ENCODE peak calls at places on chromosomes 13 and 19, in five cellular contexts. One of them, this sample, is unnamed. For H3K4me1, the result is how much of the 10 kb centered on the place peaks cover.

GRCh38 chr13:110314516-110315245 is 7.6 kb downstream of the COL4A2 start:
- DNase-seq in CD8-positive, alpha-beta memory T cell: no peak
- DNase-seq in heart left ventricle: peak
- DNase-seq in endodermal cell: peak
- DNase-seq in effector memory CD4-positive, alpha-beta T cell: no peak
- DNase-seq in this sample: no peak

GRCh38 chr19:28074773-28075172 is 1138.2 kb downstream of the UQCRFS1 start:
- DNase-seq in heart left ventricle: no peak
- DNase-seq in CD8-positive, alpha-beta memory T cell: no peak
- DNase-seq in endodermal cell: no peak
- DNase-seq in effector memory CD4-positive, alpha-beta T cell: no peak
- DNase-seq in this sample: no peak

GRCh38 chr13:45063261-45063870 is 56.9 kb upstream of the GTF2F2 start:
- DNase-seq in CD8-positive, alpha-beta memory T cell: no peak
- DNase-seq in effector memory CD4-positive, alpha-beta T cell: no peak
- DNase-seq in heart left ventricle: no peak
- DNase-seq in endodermal cell: no peak
- DNase-seq in this sample: no peak

GRCh38 chr13:109468123-109468522 is 318.3 kb downstream of the IRS2 start:
- DNase-seq in CD8-positive, alpha-beta memory T cell: no peak
- DNase-seq in heart left ventricle: no peak
- DNase-seq in effector memory CD4-positive, alpha-beta T cell: no peak
- DNase-seq in endodermal cell: no peak
- DNase-seq in this sample: no peak

GRCh38 chr13:44402902-44403719 is 29.5 kb downstream of the SERP2 start:
- DNase-seq in effector memory CD4-positive, alpha-beta T cell: no peak
- DNase-seq in CD8-positive, alpha-beta memory T cell: no peak
- DNase-seq in heart left ventricle: no peak
- DNase-seq in endodermal cell: peak
- DNase-seq in this sample: no peak

GRCh38 chr19:28883241-28883693 is 329.7 kb downstream of the UQCRFS1 start:
- DNase-seq in heart left ventricle: no peak
- DNase-seq in effector memory CD4-positive, alpha-beta T cell: no peak
- DNase-seq in CD8-positive, alpha-beta memory T cell: no peak
- DNase-seq in endodermal cell: peak
- DNase-seq in this sample: no peak

GRCh38 chr13:51764184-51765141 is 39.5 kb downstream of the DHRS12 start:
- DNase-seq in endodermal cell: no peak
- DNase-seq in effector memory CD4-positive, alpha-beta T cell: peak
- DNase-seq in heart left ventricle: peak
- DNase-seq in CD8-positive, alpha-beta memory T cell: peak
- DNase-seq in this sample: peak

GRCh38 chr13:110714798-110715394 is 1.4 kb downstream of the ING1 start:
- DNase-seq in effector memory CD4-positive, alpha-beta T cell: peak
- DNase-seq in heart left ventricle: peak
- DNase-seq in endodermal cell: peak
- DNase-seq in CD8-positive, alpha-beta memory T cell: peak
- DNase-seq in this sample: peak

GRCh38 chr19:3098515-3099346 is 4.6 kb downstream of the GNA11 start:
- DNase-seq in CD8-positive, alpha-beta memory T cell: no peak
- DNase-seq in endodermal cell: no peak
- DNase-seq in effector memory CD4-positive, alpha-beta T cell: no peak
- DNase-seq in heart left ventricle: peak
- DNase-seq in this sample: no peak

GRCh38 chr19:39982883-39983282 is 11.9 kb downstream of the PSMC4 start:
- DNase-seq in effector memory CD4-positive, alpha-beta T cell: no peak
- DNase-seq in CD8-positive, alpha-beta memory T cell: no peak
- DNase-seq in endodermal cell: no peak
- DNase-seq in heart left ventricle: no peak
- DNase-seq in this sample: no peak

GRCh38 chr13:50017819-50018218 is 2.6 kb downstream of the KCNRG start:
- DNase-seq in endodermal cell: no peak
- DNase-seq in CD8-positive, alpha-beta memory T cell: no peak
- DNase-seq in effector memory CD4-positive, alpha-beta T cell: no peak
- DNase-seq in heart left ventricle: no peak
- DNase-seq in this sample: no peak

GRCh38 chr13:50015750-50016149 is 506 bp downstream of the KCNRG start:
- DNase-seq in endodermal cell: no peak
- DNase-seq in effector memory CD4-positive, alpha-beta T cell: no peak
- DNase-seq in CD8-positive, alpha-beta memory T cell: no peak
- DNase-seq in heart left ventricle: no peak
- DNase-seq in this sample: no peak

GRCh38 chr13:50016421-50016820 is 1.2 kb downstream of the KCNRG start:
- DNase-seq in CD8-positive, alpha-beta memory T cell: no peak
- DNase-seq in heart left ventricle: no peak
- DNase-seq in effector memory CD4-positive, alpha-beta T cell: no peak
- DNase-seq in endodermal cell: no peak
- DNase-seq in this sample: no peak

GRCh38 chr13:50014404-50014803 is 840 bp upstream of the KCNRG start:
- DNase-seq in CD8-positive, alpha-beta memory T cell: no peak
- DNase-seq in heart left ventricle: no peak
- DNase-seq in endodermal cell: no peak
- DNase-seq in effector memory CD4-positive, alpha-beta T cell: no peak
- DNase-seq in this sample: no peak

GRCh38 chr13:50015263-50015662 is at the start of gene KCNRG:
- DNase-seq in CD8-positive, alpha-beta memory T cell: no peak
- DNase-seq in heart left ventricle: no peak
- DNase-seq in effector memory CD4-positive, alpha-beta T cell: no peak
- DNase-seq in endodermal cell: no peak
- DNase-seq in this sample: no peak
- H3K4me1 ChIP-seq in CD8-positive, alpha-beta memory T cell: under half
- H3K4me1 ChIP-seq in heart left ventricle: under half
- H3K4me1 ChIP-seq in effector memory CD4-positive, alpha-beta T cell: under half
- H3K4me1 ChIP-seq in endodermal cell: under half
- H3K4me1 ChIP-seq in this sample: under half

GRCh38 chr13:33319859-33320258 is 34.3 kb upstream of the STARD13 start:
- DNase-seq in heart left ventricle: no peak
- DNase-seq in endodermal cell: no peak
- DNase-seq in effector memory CD4-positive, alpha-beta T cell: no peak
- DNase-seq in CD8-positive, alpha-beta memory T cell: no peak
- DNase-seq in this sample: no peak

GRCh38 chr13:33318037-33318436 is 32.5 kb upstream of the STARD13 start:
- DNase-seq in endodermal cell: no peak
- DNase-seq in effector memory CD4-positive, alpha-beta T cell: no peak
- DNase-seq in heart left ventricle: no peak
- DNase-seq in CD8-positive, alpha-beta memory T cell: no peak
- DNase-seq in this sample: no peak

GRCh38 chr13:33316890-33317289 is 31.3 kb upstream of the STARD13 start:
- DNase-seq in endodermal cell: no peak
- DNase-seq in heart left ventricle: no peak
- DNase-seq in effector memory CD4-positive, alpha-beta T cell: no peak
- DNase-seq in CD8-positive, alpha-beta memory T cell: no peak
- DNase-seq in this sample: no peak

GRCh38 chr13:33321686-33322473 is 36.3 kb upstream of the STARD13 start:
- DNase-seq in heart left ventricle: no peak
- DNase-seq in CD8-positive, alpha-beta memory T cell: no peak
- DNase-seq in endodermal cell: no peak
- DNase-seq in effector memory CD4-positive, alpha-beta T cell: no peak
- DNase-seq in this sample: no peak

GRCh38 chr13:33318744-33319143 is 33.2 kb upstream of the STARD13 start:
- DNase-seq in heart left ventricle: no peak
- DNase-seq in effector memory CD4-positive, alpha-beta T cell: no peak
- DNase-seq in CD8-positive, alpha-beta memory T cell: no peak
- DNase-seq in endodermal cell: no peak
- DNase-seq in this sample: no peak
- H3K27ac ChIP-seq in heart left ventricle: no peak
- H3K27ac ChIP-seq in effector memory CD4-positive, alpha-beta T cell: no peak
- H3K27ac ChIP-seq in CD8-positive, alpha-beta memory T cell: no peak
- H3K27ac ChIP-seq in endodermal cell: no peak
- H3K27ac ChIP-seq in this sample: no peak

GRCh38 chr19:38731654-38732301 is 12.5 kb downstream of the CAPN12 start:
- DNase-seq in effector memory CD4-positive, alpha-beta T cell: no peak
- DNase-seq in endodermal cell: peak
- DNase-seq in heart left ventricle: peak
- DNase-seq in CD8-positive, alpha-beta memory T cell: no peak
- DNase-seq in this sample: no peak

GRCh38 chr19:38733493-38734175 is 10.6 kb downstream of the CAPN12 start:
- DNase-seq in endodermal cell: no peak
- DNase-seq in effector memory CD4-positive, alpha-beta T cell: no peak
- DNase-seq in heart left ventricle: no peak
- DNase-seq in CD8-positive, alpha-beta memory T cell: no peak
- DNase-seq in this sample: no peak

GRCh38 chr19:38734426-38735256 is 9.6 kb downstream of the CAPN12 start:
- DNase-seq in CD8-positive, alpha-beta memory T cell: peak
- DNase-seq in heart left ventricle: no peak
- DNase-seq in effector memory CD4-positive, alpha-beta T cell: peak
- DNase-seq in endodermal cell: peak
- DNase-seq in this sample: peak

GRCh38 chr19:38734176-38734425 is 10.2 kb downstream of the CAPN12 start:
- DNase-seq in endodermal cell: no peak
- DNase-seq in CD8-positive, alpha-beta memory T cell: no peak
- DNase-seq in heart left ventricle: no peak
- DNase-seq in effector memory CD4-positive, alpha-beta T cell: no peak
- DNase-seq in this sample: no peak

GRCh38 chr19:38733241-38733492 is 11.1 kb downstream of the CAPN12 start:
- DNase-seq in endodermal cell: no peak
- DNase-seq in CD8-positive, alpha-beta memory T cell: no peak
- DNase-seq in heart left ventricle: no peak
- DNase-seq in effector memory CD4-positive, alpha-beta T cell: no peak
- DNase-seq in this sample: no peak
- H3K4me1 ChIP-seq in endodermal cell: under half
- H3K4me1 ChIP-seq in CD8-positive, alpha-beta memory T cell: under half
- H3K4me1 ChIP-seq in heart left ventricle: under half
- H3K4me1 ChIP-seq in effector memory CD4-positive, alpha-beta T cell: under half
- H3K4me1 ChIP-seq in this sample: under half

GRCh38 chr19:55146648-55147218 is 2.3 kb downstream of the TNNT1 start:
- DNase-seq in heart left ventricle: peak
- DNase-seq in effector memory CD4-positive, alpha-beta T cell: no peak
- DNase-seq in CD8-positive, alpha-beta memory T cell: no peak
- DNase-seq in endodermal cell: peak
- DNase-seq in this sample: peak
- H3K27ac ChIP-seq in heart left ventricle: no peak
- H3K27ac ChIP-seq in effector memory CD4-positive, alpha-beta T cell: no peak
- H3K27ac ChIP-seq in CD8-positive, alpha-beta memory T cell: peak
- H3K27ac ChIP-seq in endodermal cell: no peak
- H3K27ac ChIP-seq in this sample: peak

DNA sequence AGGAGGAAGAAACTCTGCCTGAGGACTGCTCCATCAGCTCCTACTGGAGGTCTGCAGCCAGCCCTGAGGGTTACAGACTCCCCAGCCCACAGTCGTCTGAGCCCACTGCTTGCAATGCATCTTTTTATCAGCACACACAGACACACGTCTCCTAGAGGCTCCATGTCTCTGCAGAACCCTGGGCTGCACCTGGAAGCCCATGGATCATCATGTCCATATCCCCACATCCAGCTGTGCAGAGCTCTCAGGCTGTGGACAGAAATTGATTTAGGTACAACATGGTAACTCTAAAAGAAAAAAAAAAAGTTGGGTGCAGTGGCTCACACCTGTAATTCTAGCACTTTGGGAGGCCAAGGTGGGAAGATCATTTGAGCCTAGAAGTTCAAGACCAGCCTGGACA is 32.9 kb upstream of the ISYNA1 start:
- DNase-seq in heart left ventricle: no peak
- DNase-seq in CD8-positive, alpha-beta memory T cell: no peak
- DNase-seq in endodermal cell: no peak
- DNase-seq in effector memory CD4-positive, alpha-beta T cell: no peak
- DNase-seq in this sample: no peak
- H3K4me1 ChIP-seq in heart left ventricle: half or more
- H3K4me1 ChIP-seq in CD8-positive, alpha-beta memory T cell: under half
- H3K4me1 ChIP-seq in endodermal cell: under half
- H3K4me1 ChIP-seq in effector memory CD4-positive, alpha-beta T cell: under half
- H3K4me1 ChIP-seq in this sample: under half